ENCODE peak calls at places on chromosomes 4 and X, in five cellular contexts. Y, J, C, G and U are unnamed samples.

GRCh38 chrX:37834937-37835336 is 12.4 kb downstream of the DYNLT3 start:
- DNase-seq in Y (no peak), J (no peak), C (no peak), G (no peak), U (no peak)

GRCh38 chrX:30065226-30065625 is 150.1 kb upstream of the MAGEB2 start:
- DNase-seq in Y (no peak), J (no peak), C (no peak), G (no peak), U (no peak)

GRCh38 chr4:140300271-140300970 is 73.0 kb upstream of the SCOC start:
- DNase-seq in Y (peak), J (no peak), C (no peak), G (no peak), U (no peak)

GRCh38 chr4:183059797-183060196 is 39.3 kb upstream of the WWC2 start:
- DNase-seq in Y (no peak), J (no peak), C (no peak), G (no peak), U (no peak)

GRCh38 chrX:19382500-19383145 is 38.9 kb downstream of the PDHA1 start:
- DNase-seq in Y (peak), J (no peak), C (peak), G (peak), U (peak)

GRCh38 chrX:80879916-80880315 is 70.2 kb upstream of the BRWD3 start:
- DNase-seq in Y (no peak), J (no peak), C (no peak), G (no peak), U (no peak)

GRCh38 chr4:105765690-105766407 is 57.3 kb downstream of the GSTCD start:
- DNase-seq in Y (peak), J (peak), C (no peak), G (peak), U (no peak)

GRCh38 chr4:5788144-5788543 is 77.1 kb downstream of the EVC start:
- DNase-seq in Y (no peak), J (no peak), C (no peak), G (no peak), U (no peak)

GRCh38 chr4:186920486-186920885 is 196.8 kb upstream of the FAT1 start:
- DNase-seq in Y (no peak), J (no peak), C (no peak), G (no peak), U (no peak)

GRCh38 chrX:107738768-107739167 is 36.8 kb downstream of the TSC22D3 start:
- DNase-seq in Y (no peak), J (no peak), C (no peak), G (no peak), U (no peak)

GRCh38 chr4:74638001-74638400 is 156.3 kb downstream of the BTC start:
- DNase-seq in Y (no peak), J (no peak), C (no peak), G (no peak), U (no peak)

GRCh38 chrX:25534096-25534495 is 518.3 kb upstream of the ARX start:
- DNase-seq in Y (no peak), J (no peak), C (no peak), G (no peak), U (no peak)

GRCh38 chrX:140040397-140040796 is 75.1 kb upstream of the CXorf66 start:
- DNase-seq in Y (peak), J (no peak), C (no peak), G (no peak), U (no peak)